ENCODE peak calls at places on chromosomes 6 and 20, in eight cellular contexts. One of them, this sample, is unnamed.

GRCh38 chr6:113120214-113120576 is 737.0 kb upstream of the MARCKS start:
- DNase-seq in stimulated activated CD4-positive, alpha-beta T cell treated with anti-CD3 and anti-CD28 coated beads, Interleukin-4, amount 100 ng/mL, for 4 hours: no peak
- DNase-seq in stimulated activated CD8-positive, alpha-beta memory T cell treated with anti-CD3 and anti-CD28 coated beads, Interleukin-4, amount 100 ng/mL, for 4 hours: no peak
- DNase-seq in fibroblast of mammary gland: peak
- DNase-seq in NAMALWA: no peak
- DNase-seq in activated naive CD4-positive, alpha-beta T cell treated with Interleukin-2 at 50 U/mL for 16 hours: no peak
- DNase-seq in ELR: peak
- DNase-seq in SIG-M5: no peak
- DNase-seq in this sample: peak

GRCh38 chr6:140809694-140810101 is 1323.0 kb upstream of the GJE1 start:
- DNase-seq in stimulated activated CD8-positive, alpha-beta memory T cell treated with anti-CD3 and anti-CD28 coated beads, Interleukin-4, amount 100 ng/mL, for 4 hours: no peak
- DNase-seq in fibroblast of mammary gland: no peak
- DNase-seq in activated naive CD4-positive, alpha-beta T cell treated with Interleukin-2 at 50 U/mL for 16 hours: no peak
- DNase-seq in NAMALWA: no peak
- DNase-seq in ELR: no peak
- DNase-seq in SIG-M5: no peak
- DNase-seq in stimulated activated CD4-positive, alpha-beta T cell treated with anti-CD3 and anti-CD28 coated beads, Interleukin-4, amount 100 ng/mL, for 4 hours: no peak
- DNase-seq in this sample: no peak

GRCh38 chr6:40798069-40798770 is 211.1 kb upstream of the LRFN2 start:
- DNase-seq in fibroblast of mammary gland: no peak
- DNase-seq in activated naive CD4-positive, alpha-beta T cell treated with Interleukin-2 at 50 U/mL for 16 hours: no peak
- DNase-seq in ELR: no peak
- DNase-seq in stimulated activated CD8-positive, alpha-beta memory T cell treated with anti-CD3 and anti-CD28 coated beads, Interleukin-4, amount 100 ng/mL, for 4 hours: no peak
- DNase-seq in SIG-M5: no peak
- DNase-seq in stimulated activated CD4-positive, alpha-beta T cell treated with anti-CD3 and anti-CD28 coated beads, Interleukin-4, amount 100 ng/mL, for 4 hours: no peak
- DNase-seq in NAMALWA: no peak
- DNase-seq in this sample: no peak

GRCh38 chr6:155100087-155100486 is 105.0 kb downstream of the TIAM2 start:
- DNase-seq in NAMALWA: no peak
- DNase-seq in activated naive CD4-positive, alpha-beta T cell treated with Interleukin-2 at 50 U/mL for 16 hours: no peak
- DNase-seq in stimulated activated CD4-positive, alpha-beta T cell treated with anti-CD3 and anti-CD28 coated beads, Interleukin-4, amount 100 ng/mL, for 4 hours: no peak
- DNase-seq in stimulated activated CD8-positive, alpha-beta memory T cell treated with anti-CD3 and anti-CD28 coated beads, Interleukin-4, amount 100 ng/mL, for 4 hours: no peak
- DNase-seq in ELR: no peak
- DNase-seq in SIG-M5: no peak
- DNase-seq in fibroblast of mammary gland: no peak
- DNase-seq in this sample: no peak

GRCh38 chr6:168319279-168320051 is at the start of gene DACT2:
- DNase-seq in ELR: no peak
- DNase-seq in NAMALWA: no peak
- DNase-seq in stimulated activated CD8-positive, alpha-beta memory T cell treated with anti-CD3 and anti-CD28 coated beads, Interleukin-4, amount 100 ng/mL, for 4 hours: no peak
- DNase-seq in SIG-M5: no peak
- DNase-seq in stimulated activated CD4-positive, alpha-beta T cell treated with anti-CD3 and anti-CD28 coated beads, Interleukin-4, amount 100 ng/mL, for 4 hours: no peak
- DNase-seq in fibroblast of mammary gland: no peak
- DNase-seq in activated naive CD4-positive, alpha-beta T cell treated with Interleukin-2 at 50 U/mL for 16 hours: no peak
- DNase-seq in this sample: no peak

GRCh38 chr20:37152284-37152683 is 26.8 kb upstream of the RPN2 start:
- DNase-seq in NAMALWA: no peak
- DNase-seq in ELR: no peak
- DNase-seq in activated naive CD4-positive, alpha-beta T cell treated with Interleukin-2 at 50 U/mL for 16 hours: no peak
- DNase-seq in SIG-M5: no peak
- DNase-seq in stimulated activated CD4-positive, alpha-beta T cell treated with anti-CD3 and anti-CD28 coated beads, Interleukin-4, amount 100 ng/mL, for 4 hours: no peak
- DNase-seq in stimulated activated CD8-positive, alpha-beta memory T cell treated with anti-CD3 and anti-CD28 coated beads, Interleukin-4, amount 100 ng/mL, for 4 hours: no peak
- DNase-seq in fibroblast of mammary gland: no peak
- DNase-seq in this sample: peak

GRCh38 chr6:131787955-131788712 is 19.7 kb upstream of the ENPP1 start:
- DNase-seq in fibroblast of mammary gland: peak
- DNase-seq in SIG-M5: no peak
- DNase-seq in ELR: peak
- DNase-seq in stimulated activated CD4-positive, alpha-beta T cell treated with anti-CD3 and anti-CD28 coated beads, Interleukin-4, amount 100 ng/mL, for 4 hours: no peak
- DNase-seq in stimulated activated CD8-positive, alpha-beta memory T cell treated with anti-CD3 and anti-CD28 coated beads, Interleukin-4, amount 100 ng/mL, for 4 hours: no peak
- DNase-seq in activated naive CD4-positive, alpha-beta T cell treated with Interleukin-2 at 50 U/mL for 16 hours: no peak
- DNase-seq in NAMALWA: no peak
- DNase-seq in this sample: no peak

GRCh38 chr6:36187446-36187845 is 9.1 kb upstream of the BRPF3 start:
- DNase-seq in SIG-M5: no peak
- DNase-seq in ELR: no peak
- DNase-seq in activated naive CD4-positive, alpha-beta T cell treated with Interleukin-2 at 50 U/mL for 16 hours: no peak
- DNase-seq in NAMALWA: no peak
- DNase-seq in stimulated activated CD8-positive, alpha-beta memory T cell treated with anti-CD3 and anti-CD28 coated beads, Interleukin-4, amount 100 ng/mL, for 4 hours: no peak
- DNase-seq in fibroblast of mammary gland: no peak
- DNase-seq in stimulated activated CD4-positive, alpha-beta T cell treated with anti-CD3 and anti-CD28 coated beads, Interleukin-4, amount 100 ng/mL, for 4 hours: no peak
- DNase-seq in this sample: no peak

GRCh38 chr6:129104131-129104530 is 221.2 kb downstream of the LAMA2 start:
- DNase-seq in stimulated activated CD4-positive, alpha-beta T cell treated with anti-CD3 and anti-CD28 coated beads, Interleukin-4, amount 100 ng/mL, for 4 hours: no peak
- DNase-seq in activated naive CD4-positive, alpha-beta T cell treated with Interleukin-2 at 50 U/mL for 16 hours: no peak
- DNase-seq in ELR: peak
- DNase-seq in stimulated activated CD8-positive, alpha-beta memory T cell treated with anti-CD3 and anti-CD28 coated beads, Interleukin-4, amount 100 ng/mL, for 4 hours: no peak
- DNase-seq in NAMALWA: no peak
- DNase-seq in fibroblast of mammary gland: peak
- DNase-seq in SIG-M5: no peak
- DNase-seq in this sample: no peak

GRCh38 chr6:92125681-92126080 is 1293.7 kb downstream of the EPHA7 start:
- DNase-seq in fibroblast of mammary gland: no peak
- DNase-seq in stimulated activated CD8-positive, alpha-beta memory T cell treated with anti-CD3 and anti-CD28 coated beads, Interleukin-4, amount 100 ng/mL, for 4 hours: no peak
- DNase-seq in ELR: no peak
- DNase-seq in NAMALWA: no peak
- DNase-seq in activated naive CD4-positive, alpha-beta T cell treated with Interleukin-2 at 50 U/mL for 16 hours: no peak
- DNase-seq in stimulated activated CD4-positive, alpha-beta T cell treated with anti-CD3 and anti-CD28 coated beads, Interleukin-4, amount 100 ng/mL, for 4 hours: no peak
- DNase-seq in SIG-M5: no peak
- DNase-seq in this sample: no peak

GRCh38 chr6:53765270-53765669 is 29.5 kb upstream of the LRRC1 start:
- DNase-seq in stimulated activated CD8-positive, alpha-beta memory T cell treated with anti-CD3 and anti-CD28 coated beads, Interleukin-4, amount 100 ng/mL, for 4 hours: no peak
- DNase-seq in SIG-M5: no peak
- DNase-seq in activated naive CD4-positive, alpha-beta T cell treated with Interleukin-2 at 50 U/mL for 16 hours: no peak
- DNase-seq in fibroblast of mammary gland: no peak
- DNase-seq in ELR: no peak
- DNase-seq in stimulated activated CD4-positive, alpha-beta T cell treated with anti-CD3 and anti-CD28 coated beads, Interleukin-4, amount 100 ng/mL, for 4 hours: no peak
- DNase-seq in NAMALWA: no peak
- DNase-seq in this sample: no peak

GRCh38 chr20:54284928-54285704 is 77.2 kb downstream of the PFDN4 start:
- DNase-seq in fibroblast of mammary gland: peak
- DNase-seq in stimulated activated CD8-positive, alpha-beta memory T cell treated with anti-CD3 and anti-CD28 coated beads, Interleukin-4, amount 100 ng/mL, for 4 hours: no peak
- DNase-seq in activated naive CD4-positive, alpha-beta T cell treated with Interleukin-2 at 50 U/mL for 16 hours: no peak
- DNase-seq in ELR: no peak
- DNase-seq in SIG-M5: no peak
- DNase-seq in stimulated activated CD4-positive, alpha-beta T cell treated with anti-CD3 and anti-CD28 coated beads, Interleukin-4, amount 100 ng/mL, for 4 hours: no peak
- DNase-seq in NAMALWA: no peak
- DNase-seq in this sample: no peak

GRCh38 chr6:86820750-86821149 is 116.6 kb upstream of the HTR1E start:
- DNase-seq in ELR: no peak
- DNase-seq in NAMALWA: no peak
- DNase-seq in stimulated activated CD8-positive, alpha-beta memory T cell treated with anti-CD3 and anti-CD28 coated beads, Interleukin-4, amount 100 ng/mL, for 4 hours: no peak
- DNase-seq in activated naive CD4-positive, alpha-beta T cell treated with Interleukin-2 at 50 U/mL for 16 hours: no peak
- DNase-seq in fibroblast of mammary gland: no peak
- DNase-seq in stimulated activated CD4-positive, alpha-beta T cell treated with anti-CD3 and anti-CD28 coated beads, Interleukin-4, amount 100 ng/mL, for 4 hours: no peak
- DNase-seq in SIG-M5: no peak
- DNase-seq in this sample: no peak

GRCh38 chr20:62818592-62819493 is 2.0 kb downstream of the COL9A3 start:
- DNase-seq in stimulated activated CD8-positive, alpha-beta memory T cell treated with anti-CD3 and anti-CD28 coated beads, Interleukin-4, amount 100 ng/mL, for 4 hours: no peak
- DNase-seq in NAMALWA: no peak
- DNase-seq in activated naive CD4-positive, alpha-beta T cell treated with Interleukin-2 at 50 U/mL for 16 hours: no peak
- DNase-seq in SIG-M5: no peak
- DNase-seq in stimulated activated CD4-positive, alpha-beta T cell treated with anti-CD3 and anti-CD28 coated beads, Interleukin-4, amount 100 ng/mL, for 4 hours: no peak
- DNase-seq in ELR: peak
- DNase-seq in fibroblast of mammary gland: peak
- DNase-seq in this sample: no peak

GRCh38 chr20:57627972-57628650 is 7.9 kb upstream of the ZBP1 start:
- DNase-seq in NAMALWA: peak
- DNase-seq in fibroblast of mammary gland: peak
- DNase-seq in stimulated activated CD4-positive, alpha-beta T cell treated with anti-CD3 and anti-CD28 coated beads, Interleukin-4, amount 100 ng/mL, for 4 hours: peak
- DNase-seq in activated naive CD4-positive, alpha-beta T cell treated with Interleukin-2 at 50 U/mL for 16 hours: peak
- DNase-seq in stimulated activated CD8-positive, alpha-beta memory T cell treated with anti-CD3 and anti-CD28 coated beads, Interleukin-4, amount 100 ng/mL, for 4 hours: peak
- DNase-seq in ELR: peak
- DNase-seq in SIG-M5: peak
- DNase-seq in this sample: peak

GRCh38 chr20:14816471-14816870 is 479.1 kb upstream of the FLRT3 start:
- DNase-seq in ELR: no peak
- DNase-seq in stimulated activated CD4-positive, alpha-beta T cell treated with anti-CD3 and anti-CD28 coated beads, Interleukin-4, amount 100 ng/mL, for 4 hours: no peak
- DNase-seq in fibroblast of mammary gland: no peak
- DNase-seq in stimulated activated CD8-positive, alpha-beta memory T cell treated with anti-CD3 and anti-CD28 coated beads, Interleukin-4, amount 100 ng/mL, for 4 hours: no peak
- DNase-seq in SIG-M5: no peak
- DNase-seq in NAMALWA: no peak
- DNase-seq in activated naive CD4-positive, alpha-beta T cell treated with Interleukin-2 at 50 U/mL for 16 hours: no peak
- DNase-seq in this sample: no peak

GRCh38 chr6:26172496-26172958 is 85.3 kb downstream of the HFE start:
- DNase-seq in activated naive CD4-positive, alpha-beta T cell treated with Interleukin-2 at 50 U/mL for 16 hours: no peak
- DNase-seq in SIG-M5: no peak
- DNase-seq in NAMALWA: peak
- DNase-seq in stimulated activated CD8-positive, alpha-beta memory T cell treated with anti-CD3 and anti-CD28 coated beads, Interleukin-4, amount 100 ng/mL, for 4 hours: no peak
- DNase-seq in stimulated activated CD4-positive, alpha-beta T cell treated with anti-CD3 and anti-CD28 coated beads, Interleukin-4, amount 100 ng/mL, for 4 hours: no peak
- DNase-seq in ELR: peak
- DNase-seq in fibroblast of mammary gland: peak
- DNase-seq in this sample: peak

GRCh38 chr6:100506651-100507050 is 41.9 kb upstream of the SIM1 start:
- DNase-seq in SIG-M5: no peak
- DNase-seq in stimulated activated CD4-positive, alpha-beta T cell treated with anti-CD3 and anti-CD28 coated beads, Interleukin-4, amount 100 ng/mL, for 4 hours: no peak
- DNase-seq in NAMALWA: no peak
- DNase-seq in fibroblast of mammary gland: peak
- DNase-seq in stimulated activated CD8-positive, alpha-beta memory T cell treated with anti-CD3 and anti-CD28 coated beads, Interleukin-4, amount 100 ng/mL, for 4 hours: no peak
- DNase-seq in activated naive CD4-positive, alpha-beta T cell treated with Interleukin-2 at 50 U/mL for 16 hours: no peak
- DNase-seq in ELR: peak
- DNase-seq in this sample: no peak

GRCh38 chr20:8432435-8433148 is 300.5 kb downstream of the PLCB1 start:
- DNase-seq in NAMALWA: no peak
- DNase-seq in SIG-M5: no peak
- DNase-seq in stimulated activated CD4-positive, alpha-beta T cell treated with anti-CD3 and anti-CD28 coated beads, Interleukin-4, amount 100 ng/mL, for 4 hours: no peak
- DNase-seq in fibroblast of mammary gland: peak
- DNase-seq in activated naive CD4-positive, alpha-beta T cell treated with Interleukin-2 at 50 U/mL for 16 hours: no peak
- DNase-seq in ELR: no peak
- DNase-seq in stimulated activated CD8-positive, alpha-beta memory T cell treated with anti-CD3 and anti-CD28 coated beads, Interleukin-4, amount 100 ng/mL, for 4 hours: no peak
- DNase-seq in this sample: no peak

GRCh38 chr20:63123326-63123725 is 92.6 kb downstream of the YTHDF1 start:
- DNase-seq in stimulated activated CD8-positive, alpha-beta memory T cell treated with anti-CD3 and anti-CD28 coated beads, Interleukin-4, amount 100 ng/mL, for 4 hours: no peak
- DNase-seq in ELR: no peak
- DNase-seq in activated naive CD4-positive, alpha-beta T cell treated with Interleukin-2 at 50 U/mL for 16 hours: no peak
- DNase-seq in fibroblast of mammary gland: no peak
- DNase-seq in NAMALWA: no peak
- DNase-seq in stimulated activated CD4-positive, alpha-beta T cell treated with anti-CD3 and anti-CD28 coated beads, Interleukin-4, amount 100 ng/mL, for 4 hours: no peak
- DNase-seq in SIG-M5: no peak
- DNase-seq in this sample: no peak

GRCh38 chr6:57432162-57432561 is 114.7 kb downstream of the PRIM2 start:
- DNase-seq in NAMALWA: no peak
- DNase-seq in stimulated activated CD4-positive, alpha-beta T cell treated with anti-CD3 and anti-CD28 coated beads, Interleukin-4, amount 100 ng/mL, for 4 hours: no peak
- DNase-seq in ELR: peak
- DNase-seq in stimulated activated CD8-positive, alpha-beta memory T cell treated with anti-CD3 and anti-CD28 coated beads, Interleukin-4, amount 100 ng/mL, for 4 hours: no peak
- DNase-seq in activated naive CD4-positive, alpha-beta T cell treated with Interleukin-2 at 50 U/mL for 16 hours: no peak
- DNase-seq in SIG-M5: no peak
- DNase-seq in fibroblast of mammary gland: peak
- DNase-seq in this sample: peak

GRCh38 chr20:15643713-15644112 is 929.5 kb downstream of the KIF16B start:
- DNase-seq in activated naive CD4-positive, alpha-beta T cell treated with Interleukin-2 at 50 U/mL for 16 hours: no peak
- DNase-seq in fibroblast of mammary gland: peak
- DNase-seq in ELR: peak
- DNase-seq in stimulated activated CD8-positive, alpha-beta memory T cell treated with anti-CD3 and anti-CD28 coated beads, Interleukin-4, amount 100 ng/mL, for 4 hours: no peak
- DNase-seq in NAMALWA: peak
- DNase-seq in SIG-M5: no peak
- DNase-seq in stimulated activated CD4-positive, alpha-beta T cell treated with anti-CD3 and anti-CD28 coated beads, Interleukin-4, amount 100 ng/mL, for 4 hours: no peak
- DNase-seq in this sample: peak

GRCh38 chr6:157688960-157689599 is 134.0 kb upstream of the SNX9 start:
- DNase-seq in fibroblast of mammary gland: no peak
- DNase-seq in stimulated activated CD8-positive, alpha-beta memory T cell treated with anti-CD3 and anti-CD28 coated beads, Interleukin-4, amount 100 ng/mL, for 4 hours: no peak
- DNase-seq in NAMALWA: no peak
- DNase-seq in activated naive CD4-positive, alpha-beta T cell treated with Interleukin-2 at 50 U/mL for 16 hours: no peak
- DNase-seq in SIG-M5: no peak
- DNase-seq in stimulated activated CD4-positive, alpha-beta T cell treated with anti-CD3 and anti-CD28 coated beads, Interleukin-4, amount 100 ng/mL, for 4 hours: no peak
- DNase-seq in ELR: no peak
- DNase-seq in this sample: no peak

GRCh38 chr20:51092238-51092822 is 69.4 kb upstream of the KCNG1 start:
- DNase-seq in fibroblast of mammary gland: no peak
- DNase-seq in stimulated activated CD4-positive, alpha-beta T cell treated with anti-CD3 and anti-CD28 coated beads, Interleukin-4, amount 100 ng/mL, for 4 hours: no peak
- DNase-seq in NAMALWA: no peak
- DNase-seq in ELR: no peak
- DNase-seq in SIG-M5: no peak
- DNase-seq in stimulated activated CD8-positive, alpha-beta memory T cell treated with anti-CD3 and anti-CD28 coated beads, Interleukin-4, amount 100 ng/mL, for 4 hours: no peak
- DNase-seq in activated naive CD4-positive, alpha-beta T cell treated with Interleukin-2 at 50 U/mL for 16 hours: no peak
- DNase-seq in this sample: no peak

GRCh38 chr20:23320317-23320716 is 30.3 kb upstream of the NXT1 start:
- DNase-seq in ELR: peak
- DNase-seq in stimulated activated CD4-positive, alpha-beta T cell treated with anti-CD3 and anti-CD28 coated beads, Interleukin-4, amount 100 ng/mL, for 4 hours: no peak
- DNase-seq in NAMALWA: peak
- DNase-seq in activated naive CD4-positive, alpha-beta T cell treated with Interleukin-2 at 50 U/mL for 16 hours: no peak
- DNase-seq in fibroblast of mammary gland: peak
- DNase-seq in SIG-M5: no peak
- DNase-seq in stimulated activated CD8-positive, alpha-beta memory T cell treated with anti-CD3 and anti-CD28 coated beads, Interleukin-4, amount 100 ng/mL, for 4 hours: no peak
- DNase-seq in this sample: peak

GRCh38 chr6:4345543-4345942 is 210.2 kb upstream of the ECI2 start:
- DNase-seq in SIG-M5: no peak
- DNase-seq in ELR: no peak
- DNase-seq in stimulated activated CD8-positive, alpha-beta memory T cell treated with anti-CD3 and anti-CD28 coated beads, Interleukin-4, amount 100 ng/mL, for 4 hours: no peak
- DNase-seq in stimulated activated CD4-positive, alpha-beta T cell treated with anti-CD3 and anti-CD28 coated beads, Interleukin-4, amount 100 ng/mL, for 4 hours: no peak
- DNase-seq in fibroblast of mammary gland: no peak
- DNase-seq in NAMALWA: no peak
- DNase-seq in activated naive CD4-positive, alpha-beta T cell treated with Interleukin-2 at 50 U/mL for 16 hours: no peak
- DNase-seq in this sample: no peak

GRCh38 chr6:53027131-53027718 is 32.1 kb upstream of the GSTA4 start:
- DNase-seq in fibroblast of mammary gland: no peak
- DNase-seq in NAMALWA: no peak
- DNase-seq in stimulated activated CD8-positive, alpha-beta memory T cell treated with anti-CD3 and anti-CD28 coated beads, Interleukin-4, amount 100 ng/mL, for 4 hours: no peak
- DNase-seq in stimulated activated CD4-positive, alpha-beta T cell treated with anti-CD3 and anti-CD28 coated beads, Interleukin-4, amount 100 ng/mL, for 4 hours: no peak
- DNase-seq in ELR: no peak
- DNase-seq in SIG-M5: no peak
- DNase-seq in activated naive CD4-positive, alpha-beta T cell treated with Interleukin-2 at 50 U/mL for 16 hours: no peak
- DNase-seq in this sample: no peak

GRCh38 chr20:45187693-45188092 is 13.0 kb downstream of the PI3 start:
- DNase-seq in NAMALWA: no peak
- DNase-seq in SIG-M5: no peak
- DNase-seq in stimulated activated CD8-positive, alpha-beta memory T cell treated with anti-CD3 and anti-CD28 coated beads, Interleukin-4, amount 100 ng/mL, for 4 hours: no peak
- DNase-seq in fibroblast of mammary gland: no peak
- DNase-seq in stimulated activated CD4-positive, alpha-beta T cell treated with anti-CD3 and anti-CD28 coated beads, Interleukin-4, amount 100 ng/mL, for 4 hours: no peak
- DNase-seq in activated naive CD4-positive, alpha-beta T cell treated with Interleukin-2 at 50 U/mL for 16 hours: no peak
- DNase-seq in ELR: no peak
- DNase-seq in this sample: no peak

GRCh38 chr6:137099689-137100398 is 55.1 kb upstream of the IL20RA start:
- DNase-seq in stimulated activated CD4-positive, alpha-beta T cell treated with anti-CD3 and anti-CD28 coated beads, Interleukin-4, amount 100 ng/mL, for 4 hours: no peak
- DNase-seq in activated naive CD4-positive, alpha-beta T cell treated with Interleukin-2 at 50 U/mL for 16 hours: no peak
- DNase-seq in NAMALWA: no peak
- DNase-seq in SIG-M5: no peak
- DNase-seq in fibroblast of mammary gland: no peak
- DNase-seq in ELR: no peak
- DNase-seq in stimulated activated CD8-positive, alpha-beta memory T cell treated with anti-CD3 and anti-CD28 coated beads, Interleukin-4, amount 100 ng/mL, for 4 hours: no peak
- DNase-seq in this sample: no peak

GRCh38 chr6:119308048-119308570 is 41.5 kb downstream of the MAN1A1 start:
- DNase-seq in SIG-M5: no peak
- DNase-seq in activated naive CD4-positive, alpha-beta T cell treated with Interleukin-2 at 50 U/mL for 16 hours: no peak
- DNase-seq in stimulated activated CD4-positive, alpha-beta T cell treated with anti-CD3 and anti-CD28 coated beads, Interleukin-4, amount 100 ng/mL, for 4 hours: no peak
- DNase-seq in NAMALWA: no peak
- DNase-seq in ELR: peak
- DNase-seq in fibroblast of mammary gland: peak
- DNase-seq in stimulated activated CD8-positive, alpha-beta memory T cell treated with anti-CD3 and anti-CD28 coated beads, Interleukin-4, amount 100 ng/mL, for 4 hours: no peak
- DNase-seq in this sample: peak

GRCh38 chr6:134097114-134097707 is 44.8 kb upstream of the SLC2A12 start:
- DNase-seq in SIG-M5: no peak
- DNase-seq in fibroblast of mammary gland: peak
- DNase-seq in NAMALWA: peak
- DNase-seq in stimulated activated CD4-positive, alpha-beta T cell treated with anti-CD3 and anti-CD28 coated beads, Interleukin-4, amount 100 ng/mL, for 4 hours: peak
- DNase-seq in ELR: peak
- DNase-seq in activated naive CD4-positive, alpha-beta T cell treated with Interleukin-2 at 50 U/mL for 16 hours: peak
- DNase-seq in stimulated activated CD8-positive, alpha-beta memory T cell treated with anti-CD3 and anti-CD28 coated beads, Interleukin-4, amount 100 ng/mL, for 4 hours: no peak
- DNase-seq in this sample: peak

GRCh38 chr20:1569417-1569861 is 11.9 kb upstream of the SIRPD start:
- DNase-seq in stimulated activated CD8-positive, alpha-beta memory T cell treated with anti-CD3 and anti-CD28 coated beads, Interleukin-4, amount 100 ng/mL, for 4 hours: no peak
- DNase-seq in SIG-M5: peak
- DNase-seq in stimulated activated CD4-positive, alpha-beta T cell treated with anti-CD3 and anti-CD28 coated beads, Interleukin-4, amount 100 ng/mL, for 4 hours: no peak
- DNase-seq in fibroblast of mammary gland: peak
- DNase-seq in NAMALWA: peak
- DNase-seq in ELR: peak
- DNase-seq in activated naive CD4-positive, alpha-beta T cell treated with Interleukin-2 at 50 U/mL for 16 hours: no peak
- DNase-seq in this sample: peak

GRCh38 chr6:156924241-156924640 is 147.1 kb downstream of the ARID1B start:
- DNase-seq in SIG-M5: no peak
- DNase-seq in stimulated activated CD4-positive, alpha-beta T cell treated with anti-CD3 and anti-CD28 coated beads, Interleukin-4, amount 100 ng/mL, for 4 hours: no peak
- DNase-seq in stimulated activated CD8-positive, alpha-beta memory T cell treated with anti-CD3 and anti-CD28 coated beads, Interleukin-4, amount 100 ng/mL, for 4 hours: no peak
- DNase-seq in ELR: no peak
- DNase-seq in activated naive CD4-positive, alpha-beta T cell treated with Interleukin-2 at 50 U/mL for 16 hours: no peak
- DNase-seq in NAMALWA: no peak
- DNase-seq in fibroblast of mammary gland: no peak
- DNase-seq in this sample: no peak

GRCh38 chr6:33664506-33665057 is 43.5 kb downstream of the ITPR3 start:
- DNase-seq in NAMALWA: no peak
- DNase-seq in stimulated activated CD4-positive, alpha-beta T cell treated with anti-CD3 and anti-CD28 coated beads, Interleukin-4, amount 100 ng/mL, for 4 hours: no peak
- DNase-seq in stimulated activated CD8-positive, alpha-beta memory T cell treated with anti-CD3 and anti-CD28 coated beads, Interleukin-4, amount 100 ng/mL, for 4 hours: no peak
- DNase-seq in SIG-M5: no peak
- DNase-seq in ELR: no peak
- DNase-seq in activated naive CD4-positive, alpha-beta T cell treated with Interleukin-2 at 50 U/mL for 16 hours: no peak
- DNase-seq in fibroblast of mammary gland: no peak
- DNase-seq in this sample: no peak

This sample was measured in NB4.